ENCODE peak calls at places on chromosomes 6 and 20, in four cellular contexts. One of them, this sample, is unnamed.

GRCh38 chr6:167116109-167116837 is 6.6 kb upstream of the CCR6 start:
- DNase-seq in GM23338: peak
- DNase-seq in 8988T: no peak
- DNase-seq in MCF 10A: peak
- DNase-seq in this sample: no peak

GRCh38 chr6:113396644-113397201 is 460.4 kb upstream of the MARCKS start:
- DNase-seq in GM23338: no peak
- DNase-seq in 8988T: no peak
- DNase-seq in MCF 10A: no peak
- DNase-seq in this sample: no peak

GRCh38 chr20:14996883-14997672 is 659.7 kb upstream of the FLRT3 start:
- DNase-seq in MCF 10A: no peak
- DNase-seq in GM23338: no peak
- DNase-seq in 8988T: no peak
- DNase-seq in this sample: no peak

GRCh38 chr20:41140226-41141133 is 3.1 kb downstream of the PLCG1 start:
- DNase-seq in MCF 10A: no peak
- DNase-seq in GM23338: no peak
- DNase-seq in 8988T: no peak
- DNase-seq in this sample: no peak

GRCh38 chr6:157912326-157912725 is 69.3 kb upstream of the SYNJ2 start:
- DNase-seq in 8988T: no peak
- DNase-seq in MCF 10A: peak
- DNase-seq in GM23338: peak
- DNase-seq in this sample: no peak

GRCh38 chr6:147949981-147950622 is 392.5 kb upstream of the SASH1 start:
- DNase-seq in 8988T: no peak
- DNase-seq in GM23338: no peak
- DNase-seq in MCF 10A: peak
- DNase-seq in this sample: no peak

GRCh38 chr20:21202284-21202683 is 76.4 kb downstream of the KIZ start:
- DNase-seq in GM23338: no peak
- DNase-seq in 8988T: no peak
- DNase-seq in MCF 10A: peak
- DNase-seq in this sample: no peak

GRCh38 chr6:118283759-118284158 is 264.3 kb upstream of the PLN start:
- DNase-seq in 8988T: no peak
- DNase-seq in MCF 10A: peak
- DNase-seq in GM23338: peak
- DNase-seq in this sample: peak

GRCh38 chr6:156832166-156832743 is 55.1 kb downstream of the ARID1B start:
- DNase-seq in GM23338: no peak
- DNase-seq in MCF 10A: peak
- DNase-seq in 8988T: no peak
- DNase-seq in this sample: no peak

GRCh38 chr6:157592566-157592965 is 211.6 kb downstream of the ZDHHC14 start:
- DNase-seq in MCF 10A: no peak
- DNase-seq in GM23338: peak
- DNase-seq in 8988T: no peak
- DNase-seq in this sample: no peak

GRCh38 chr20:43590392-43591303 is at the start of gene IFT52:
- DNase-seq in MCF 10A: peak
- DNase-seq in 8988T: peak
- DNase-seq in GM23338: peak
- DNase-seq in this sample: peak

GRCh38 chr20:45039470-45039811 is 61.5 kb downstream of the KCNS1 start:
- DNase-seq in GM23338: no peak
- DNase-seq in 8988T: no peak
- DNase-seq in MCF 10A: no peak
- DNase-seq in this sample: no peak

GRCh38 chr6:1363729-1364572 is 25.4 kb upstream of the FOXF2 start:
- DNase-seq in MCF 10A: peak
- DNase-seq in GM23338: peak
- DNase-seq in 8988T: no peak
- DNase-seq in this sample: no peak

GRCh38 chr20:42003380-42003779 is 385.2 kb upstream of the CHD6 start:
- DNase-seq in MCF 10A: no peak
- DNase-seq in 8988T: no peak
- DNase-seq in GM23338: no peak
- DNase-seq in this sample: no peak

GRCh38 chr20:57169162-57169561 is 97.3 kb downstream of the BMP7 start:
- DNase-seq in 8988T: no peak
- DNase-seq in MCF 10A: no peak
- DNase-seq in GM23338: no peak
- DNase-seq in this sample: no peak

GRCh38 chr6:16146527-16146955 is 17.7 kb downstream of the MYLIP start:
- DNase-seq in MCF 10A: no peak
- DNase-seq in 8988T: no peak
- DNase-seq in GM23338: no peak
- DNase-seq in this sample: peak

GRCh38 chr6:134925800-134926199 is 24.1 kb downstream of the ALDH8A1 start:
- DNase-seq in GM23338: peak
- DNase-seq in MCF 10A: peak
- DNase-seq in 8988T: no peak
- DNase-seq in this sample: no peak

GRCh38 chr6:108243836-108244235 is 17.0 kb downstream of the SNX3 start:
- DNase-seq in MCF 10A: no peak
- DNase-seq in 8988T: no peak
- DNase-seq in GM23338: no peak
- DNase-seq in this sample: no peak

GRCh38 chr6:125294036-125294435 is 7.7 kb downstream of the HDDC2 start:
- DNase-seq in 8988T: no peak
- DNase-seq in GM23338: no peak
- DNase-seq in MCF 10A: no peak
- DNase-seq in this sample: no peak

GRCh38 chr6:37516920-37517405 is 17.3 kb upstream of the CCDC167 start:
- DNase-seq in MCF 10A: peak
- DNase-seq in 8988T: no peak
- DNase-seq in GM23338: no peak
- DNase-seq in this sample: no peak

GRCh38 chr6:167795874-167796667 is 30.6 kb upstream of the AFDN start:
- DNase-seq in MCF 10A: no peak
- DNase-seq in GM23338: peak
- DNase-seq in 8988T: no peak
- DNase-seq in this sample: no peak

GRCh38 chr6:169719117-169719516 is 5.2 kb downstream of the PHF10 start:
- DNase-seq in MCF 10A: no peak
- DNase-seq in GM23338: no peak
- DNase-seq in 8988T: no peak
- DNase-seq in this sample: no peak

GRCh38 chr6:88535296-88535695 is 369.1 kb upstream of the CNR1 start:
- DNase-seq in MCF 10A: no peak
- DNase-seq in 8988T: no peak
- DNase-seq in GM23338: no peak
- DNase-seq in this sample: no peak

GRCh38 chr20:23115823-23116222 is 29.7 kb upstream of the CD93 start:
- DNase-seq in MCF 10A: no peak
- DNase-seq in 8988T: no peak
- DNase-seq in GM23338: no peak
- DNase-seq in this sample: no peak

GRCh38 chr20:6123650-6124014 is 802 bp upstream of the FERMT1 start:
- DNase-seq in MCF 10A: no peak
- DNase-seq in GM23338: peak
- DNase-seq in 8988T: no peak
- DNase-seq in this sample: no peak

GRCh38 chr6:14903176-14904088 is 342.4 kb upstream of the JARID2 start:
- DNase-seq in GM23338: no peak
- DNase-seq in 8988T: no peak
- DNase-seq in MCF 10A: no peak
- DNase-seq in this sample: no peak

This sample was measured in HEK293T.